ENCODE peak calls at places on chromosomes 11 and 22, in five cellular contexts. One of them, this sample, is unnamed.

GRCh38 chr11:64594159-64594939 is 3.3 kb downstream of the SLC22A12 start:
- DNase-seq in sciatic nerve: no peak
- DNase-seq in naive thymus-derived CD4-positive, alpha-beta T cell: no peak
- DNase-seq in T-helper 2 cell: no peak
- DNase-seq in HCT116: no peak
- DNase-seq in this sample: no peak

GRCh38 chr11:92550411-92550810 is 325.8 kb downstream of the FAT3 start:
- DNase-seq in sciatic nerve: no peak
- DNase-seq in naive thymus-derived CD4-positive, alpha-beta T cell: no peak
- DNase-seq in T-helper 2 cell: no peak
- DNase-seq in HCT116: no peak
- DNase-seq in this sample: no peak

GRCh38 chr11:117230286-117230961 is 1.4 kb downstream of the PCSK7 start:
- DNase-seq in sciatic nerve: no peak
- DNase-seq in naive thymus-derived CD4-positive, alpha-beta T cell: peak; percentile 73
- DNase-seq in T-helper 2 cell: peak; percentile 91
- DNase-seq in HCT116: no peak
- DNase-seq in this sample: no peak

GRCh38 chr11:20355221-20356219 is 8.0 kb upstream of the HTATIP2 start:
- DNase-seq in sciatic nerve: no peak
- DNase-seq in naive thymus-derived CD4-positive, alpha-beta T cell: peak; percentile 38
- DNase-seq in T-helper 2 cell: peak; percentile 62
- DNase-seq in HCT116: peak; percentile 54
- DNase-seq in this sample: peak; percentile 51

GRCh38 chr22:20438066-20438677 is 547 bp upstream of the SCARF2 start:
- DNase-seq in sciatic nerve: peak; percentile 69
- DNase-seq in naive thymus-derived CD4-positive, alpha-beta T cell: no peak
- DNase-seq in T-helper 2 cell: no peak
- DNase-seq in HCT116: no peak
- DNase-seq in this sample: no peak

GRCh38 chr22:24827305-24827704 is 21.3 kb downstream of the SGSM1 start:
- DNase-seq in sciatic nerve: no peak
- DNase-seq in naive thymus-derived CD4-positive, alpha-beta T cell: no peak
- DNase-seq in T-helper 2 cell: no peak
- DNase-seq in HCT116: no peak
- DNase-seq in this sample: peak; percentile 79

GRCh38 chr11:94623120-94623735 is 56.1 kb downstream of the PIWIL4 start:
- DNase-seq in sciatic nerve: peak; percentile 63
- DNase-seq in naive thymus-derived CD4-positive, alpha-beta T cell: peak; percentile 68
- DNase-seq in T-helper 2 cell: peak; percentile 52
- DNase-seq in HCT116: peak; percentile 88
- DNase-seq in this sample: peak; percentile 22

GRCh38 chr11:2213384-2213842 is 41.8 kb upstream of the TH start:
- DNase-seq in sciatic nerve: peak; percentile 58
- DNase-seq in naive thymus-derived CD4-positive, alpha-beta T cell: no peak
- DNase-seq in T-helper 2 cell: peak; percentile 32
- DNase-seq in HCT116: no peak
- DNase-seq in this sample: no peak

GRCh38 chr11:116893906-116894305 is 56.5 kb upstream of the APOA1 start:
- DNase-seq in sciatic nerve: no peak
- DNase-seq in naive thymus-derived CD4-positive, alpha-beta T cell: no peak
- DNase-seq in T-helper 2 cell: no peak
- DNase-seq in HCT116: no peak
- DNase-seq in this sample: no peak

GRCh38 chr11:38594881-38595280 is 1996.8 kb upstream of the RAG2 start:
- DNase-seq in sciatic nerve: no peak
- DNase-seq in naive thymus-derived CD4-positive, alpha-beta T cell: no peak
- DNase-seq in T-helper 2 cell: no peak
- DNase-seq in HCT116: no peak
- DNase-seq in this sample: no peak

GRCh38 chr11:15852179-15852578 is 504.2 kb downstream of the SOX6 start:
- DNase-seq in sciatic nerve: no peak
- DNase-seq in naive thymus-derived CD4-positive, alpha-beta T cell: no peak
- DNase-seq in T-helper 2 cell: no peak
- DNase-seq in HCT116: peak; percentile 19
- DNase-seq in this sample: peak; percentile 36

GRCh38 chr11:123145220-123145619 is 49.8 kb downstream of the CLMP start:
- DNase-seq in sciatic nerve: no peak
- DNase-seq in naive thymus-derived CD4-positive, alpha-beta T cell: no peak
- DNase-seq in T-helper 2 cell: no peak
- DNase-seq in HCT116: peak; percentile 73
- DNase-seq in this sample: no peak

GRCh38 chr11:27875480-27876208 is 175.4 kb upstream of the BDNF start:
- DNase-seq in sciatic nerve: no peak
- DNase-seq in naive thymus-derived CD4-positive, alpha-beta T cell: no peak
- DNase-seq in T-helper 2 cell: no peak
- DNase-seq in HCT116: no peak
- DNase-seq in this sample: no peak

GRCh38 chr11:115930886-115931537 is 426.8 kb upstream of the CADM1 start:
- DNase-seq in sciatic nerve: no peak
- DNase-seq in naive thymus-derived CD4-positive, alpha-beta T cell: no peak
- DNase-seq in T-helper 2 cell: no peak
- DNase-seq in HCT116: no peak
- DNase-seq in this sample: peak; percentile 22

GRCh38 chr11:10694481-10695239 is 1.1 kb upstream of the IRAG1 start:
- DNase-seq in sciatic nerve: no peak
- DNase-seq in naive thymus-derived CD4-positive, alpha-beta T cell: no peak
- DNase-seq in T-helper 2 cell: no peak
- DNase-seq in HCT116: no peak
- DNase-seq in this sample: no peak

GRCh38 chr11:44851496-44851895 is 99.2 kb downstream of the TP53I11 start:
- DNase-seq in sciatic nerve: no peak
- DNase-seq in naive thymus-derived CD4-positive, alpha-beta T cell: no peak
- DNase-seq in T-helper 2 cell: no peak
- DNase-seq in HCT116: no peak
- DNase-seq in this sample: no peak

GRCh38 chr11:15493066-15493465 is 378.3 kb downstream of the INSC start:
- DNase-seq in sciatic nerve: no peak
- DNase-seq in naive thymus-derived CD4-positive, alpha-beta T cell: no peak
- DNase-seq in T-helper 2 cell: no peak
- DNase-seq in HCT116: peak; percentile 6
- DNase-seq in this sample: no peak

GRCh38 chr11:22703040-22703439 is 36.6 kb downstream of the GAS2 start:
- DNase-seq in sciatic nerve: no peak
- DNase-seq in naive thymus-derived CD4-positive, alpha-beta T cell: peak; percentile 37
- DNase-seq in T-helper 2 cell: peak; percentile 4
- DNase-seq in HCT116: peak; percentile 28
- DNase-seq in this sample: no peak

GRCh38 chr22:39859903-39860588 is 33.5 kb downstream of the ENTHD1 start:
- DNase-seq in sciatic nerve: no peak
- DNase-seq in naive thymus-derived CD4-positive, alpha-beta T cell: peak; percentile 17
- DNase-seq in T-helper 2 cell: peak; percentile 44
- DNase-seq in HCT116: no peak
- DNase-seq in this sample: no peak

GRCh38 chr11:73818838-73819237 is 31.2 kb downstream of the MRPL48 start:
- DNase-seq in sciatic nerve: no peak
- DNase-seq in naive thymus-derived CD4-positive, alpha-beta T cell: no peak
- DNase-seq in T-helper 2 cell: no peak
- DNase-seq in HCT116: no peak
- DNase-seq in this sample: no peak

GRCh38 chr11:103946793-103947565 is 89.5 kb upstream of the DDI1 start:
- DNase-seq in sciatic nerve: no peak
- DNase-seq in naive thymus-derived CD4-positive, alpha-beta T cell: no peak
- DNase-seq in T-helper 2 cell: no peak
- DNase-seq in HCT116: no peak
- DNase-seq in this sample: no peak

GRCh38 chr11:46079662-46080061 is 41.6 kb downstream of the PHF21A start:
- DNase-seq in sciatic nerve: no peak
- DNase-seq in naive thymus-derived CD4-positive, alpha-beta T cell: no peak
- DNase-seq in T-helper 2 cell: no peak
- DNase-seq in HCT116: no peak
- DNase-seq in this sample: no peak

GRCh38 chr22:22488736-22489135 is 19.8 kb downstream of the ZNF280B start:
- DNase-seq in sciatic nerve: no peak
- DNase-seq in naive thymus-derived CD4-positive, alpha-beta T cell: no peak
- DNase-seq in T-helper 2 cell: no peak
- DNase-seq in HCT116: no peak
- DNase-seq in this sample: no peak

GRCh38 chr22:46069518-46070214 is 80.7 kb upstream of the PPARA start:
- DNase-seq in sciatic nerve: peak; percentile 92
- DNase-seq in naive thymus-derived CD4-positive, alpha-beta T cell: no peak
- DNase-seq in T-helper 2 cell: peak; percentile 68
- DNase-seq in HCT116: peak; percentile 91
- DNase-seq in this sample: peak; percentile 89

GRCh38 chr11:94519478-94520084 is 7.3 kb downstream of the C11orf97 start:
- DNase-seq in sciatic nerve: no peak
- DNase-seq in naive thymus-derived CD4-positive, alpha-beta T cell: peak; percentile 41
- DNase-seq in T-helper 2 cell: peak; percentile 21
- DNase-seq in HCT116: peak; percentile 19
- DNase-seq in this sample: no peak

GRCh38 chr11:35112056-35112845 is 26.7 kb upstream of the CD44 start:
- DNase-seq in sciatic nerve: no peak
- DNase-seq in naive thymus-derived CD4-positive, alpha-beta T cell: no peak
- DNase-seq in T-helper 2 cell: no peak
- DNase-seq in HCT116: no peak
- DNase-seq in this sample: no peak

GRCh38 chr22:48586799-48587185 is 1240.9 kb downstream of the BRD1 start:
- DNase-seq in sciatic nerve: no peak
- DNase-seq in naive thymus-derived CD4-positive, alpha-beta T cell: no peak
- DNase-seq in T-helper 2 cell: no peak
- DNase-seq in HCT116: no peak
- DNase-seq in this sample: no peak

GRCh38 chr11:304915-305833 is 2.4 kb upstream of the IFITM2 start:
- DNase-seq in sciatic nerve: peak; percentile 85
- DNase-seq in naive thymus-derived CD4-positive, alpha-beta T cell: peak; percentile 76
- DNase-seq in T-helper 2 cell: peak; percentile 75
- DNase-seq in HCT116: no peak
- DNase-seq in this sample: peak; percentile 75

GRCh38 chr11:72703281-72704008 is 29.2 kb upstream of the PDE2A start:
- DNase-seq in sciatic nerve: peak; percentile 89
- DNase-seq in naive thymus-derived CD4-positive, alpha-beta T cell: no peak
- DNase-seq in T-helper 2 cell: no peak
- DNase-seq in HCT116: no peak
- DNase-seq in this sample: no peak

GRCh38 chr22:22935546-22936157 is 48.0 kb downstream of the IGLL5 start:
- DNase-seq in sciatic nerve: no peak
- DNase-seq in naive thymus-derived CD4-positive, alpha-beta T cell: no peak
- DNase-seq in T-helper 2 cell: no peak
- DNase-seq in HCT116: no peak
- DNase-seq in this sample: peak; percentile 75

GRCh38 chr22:29202231-29203192 is 3.2 kb upstream of the EMID1 start:
- DNase-seq in sciatic nerve: peak; percentile 75
- DNase-seq in naive thymus-derived CD4-positive, alpha-beta T cell: peak; percentile 3
- DNase-seq in T-helper 2 cell: peak; percentile 93
- DNase-seq in HCT116: no peak
- DNase-seq in this sample: peak; percentile 59

GRCh38 chr22:36951746-36952145 is 38.3 kb downstream of the CSF2RB start:
- DNase-seq in sciatic nerve: no peak
- DNase-seq in naive thymus-derived CD4-positive, alpha-beta T cell: no peak
- DNase-seq in T-helper 2 cell: no peak
- DNase-seq in HCT116: no peak
- DNase-seq in this sample: no peak